ENCODE peak calls at places on chromosomes 12 and 14, in four cellular contexts. P is endothelial cell, Y is type B pancreatic cell, V is RWPE1. L is an unnamed sample.

GRCh38 chr12:2528001-2528400 is 266.8 kb upstream of the FKBP4 start:
- DNase-seq in V (no peak), P (no peak), Y (no peak), L (no peak)

GRCh38 chr12:95351745-95352144 is 122.2 kb upstream of the METAP2 start:
- DNase-seq in V (no peak), P (no peak), Y (no peak), L (peak)

GRCh38 chr12:113066806-113067400 is 10.4 kb downstream of the DTX1 start:
- DNase-seq in Y (no peak), V (no peak), P (no peak), L (no peak)

GRCh38 chr12:95623554-95624170 is 72.4 kb upstream of the USP44 start:
- DNase-seq in V (peak), Y (no peak), P (peak), L (peak)

GRCh38 chr12:96194901-96195844 is 998 bp downstream of the ELK3 start:
- DNase-seq in Y (no peak), P (no peak), V (peak), L (peak)

GRCh38 chr12:49580572-49581535 is 12.9 kb upstream of the MCRS1 start:
- DNase-seq in Y (peak), V (peak), P (peak), L (peak)

GRCh38 chr12:6201199-6201608 is 1.0 kb downstream of the CD9 start:
- DNase-seq in V (peak), P (no peak), Y (no peak), L (no peak)

GRCh38 chr14:26984318-26985177 is 386.7 kb upstream of the NOVA1 start:
- DNase-seq in P (peak), Y (no peak), V (peak), L (peak)

GRCh38 chr14:69543341-69544249 is 31.1 kb downstream of the CCDC177 start:
- DNase-seq in Y (no peak), P (peak), V (peak), L (peak)

GRCh38 chr12:76266797-76267196 is 81.4 kb downstream of the BBS10 start:
- DNase-seq in P (no peak), Y (no peak), V (peak), L (peak)

GRCh38 chr12:62319058-62319457 is 58.9 kb downstream of the USP15 start:
- DNase-seq in P (no peak), V (no peak), Y (no peak), L (no peak)

GRCh38 chr14:78107171-78107570 is 63.0 kb upstream of the NRXN3 start:
- DNase-seq in Y (no peak), V (no peak), P (no peak), L (no peak)

GRCh38 chr12:110170535-110171185 is 46.5 kb downstream of the IFT81 start:
- DNase-seq in Y (no peak), P (no peak), V (no peak), L (peak)

GRCh38 chr12:77923882-77924281 is 93.2 kb downstream of the NAV3 start:
- DNase-seq in V (no peak), Y (no peak), P (no peak), L (no peak)

GRCh38 chr12:79676579-79676978 is 14.2 kb downstream of the PAWR start:
- DNase-seq in P (no peak), Y (no peak), V (no peak), L (no peak)

GRCh38 chr12:132218915-132219314 is 74.7 kb downstream of the NOC4L start:
- DNase-seq in Y (no peak), P (peak), V (no peak), L (peak)

GRCh38 chr14:99427632-99428315 is 52.9 kb downstream of the SETD3 start:
- DNase-seq in V (no peak), P (no peak), Y (no peak), L (no peak)

GRCh38 chr14:23454445-23454856 is 15.1 kb upstream of the NGDN start:
- DNase-seq in P (peak), Y (no peak), V (peak), L (no peak)

GRCh38 chr12:34388636-34389377 is 366.5 kb downstream of the ALG10 start:
- DNase-seq in V (no peak), P (no peak), Y (no peak), L (no peak)

GRCh38 chr12:46402861-46403731 is 30.5 kb upstream of the SLC38A2 start:
- DNase-seq in Y (no peak), P (no peak), V (no peak), L (peak)

GRCh38 chr12:83823386-83824045 is 1089.1 kb downstream of the SLC6A15 start:
- DNase-seq in P (peak), Y (no peak), V (no peak), L (peak)

GRCh38 chr12:45076417-45077031 is 25.6 kb upstream of the DBX2 start:
- DNase-seq in V (no peak), P (no peak), Y (no peak), L (no peak)

GRCh38 chr14:50363734-50364113 is 33.0 kb downstream of the CDKL1 start:
- DNase-seq in Y (no peak), P (no peak), V (no peak), L (peak)

GRCh38 chr14:23530360-23531055 is 21.1 kb downstream of the ZFHX2 start:
- DNase-seq in P (no peak), Y (no peak), V (no peak), L (no peak)

GRCh38 chr14:36105401-36105800 is 71.1 kb downstream of the PTCSC3 start:
- DNase-seq in P (peak), V (peak), Y (no peak), L (no peak)

GRCh38 chr12:50971946-50972345 is 19.6 kb downstream of the HIGD1C start:
- DNase-seq in V (no peak), Y (no peak), P (no peak), L (peak)

GRCh38 chr12:32437095-32437515 is 37.7 kb downstream of the FGD4 start:
- DNase-seq in P (no peak), Y (no peak), V (peak), L (peak)

GRCh38 chr14:50335389-50335788 is 23.3 kb downstream of the DMAC2L start:
- DNase-seq in P (peak), Y (no peak), V (no peak), L (peak)

GRCh38 chr14:76654573-76654955 is 106.7 kb upstream of the VASH1 start:
- DNase-seq in P (no peak), V (peak), Y (no peak), L (no peak)

GRCh38 chr12:105051981-105052380 is 32.3 kb downstream of the ALDH1L2 start:
- DNase-seq in V (no peak), Y (no peak), P (no peak), L (no peak)

GRCh38 chr12:110266980-110267620 is 13.9 kb upstream of the ATP2A2 start:
- DNase-seq in Y (no peak), P (no peak), V (no peak), L (peak)

GRCh38 chr12:92786045-92786444 is 83.3 kb downstream of the PLEKHG7 start:
- DNase-seq in V (no peak), Y (no peak), P (no peak), L (peak)

GRCh38 chr14:63759454-63759853 is 31.6 kb upstream of the SGPP1 start:
- DNase-seq in Y (no peak), V (no peak), P (no peak), L (peak)

GRCh38 chr12:90958995-90959394 is 4.0 kb upstream of the CCER1 start:
- DNase-seq in Y (no peak), V (no peak), P (no peak), L (peak)

GRCh38 chr14:61178226-61179060 is 102.7 kb downstream of the TMEM30B start:
- DNase-seq in V (peak), Y (no peak), P (no peak), L (peak)

GRCh38 chr12:30977124-30977523 is 50.6 kb downstream of the TSPAN11 start:
- DNase-seq in P (no peak), Y (no peak), V (no peak), L (no peak)

DNA sequence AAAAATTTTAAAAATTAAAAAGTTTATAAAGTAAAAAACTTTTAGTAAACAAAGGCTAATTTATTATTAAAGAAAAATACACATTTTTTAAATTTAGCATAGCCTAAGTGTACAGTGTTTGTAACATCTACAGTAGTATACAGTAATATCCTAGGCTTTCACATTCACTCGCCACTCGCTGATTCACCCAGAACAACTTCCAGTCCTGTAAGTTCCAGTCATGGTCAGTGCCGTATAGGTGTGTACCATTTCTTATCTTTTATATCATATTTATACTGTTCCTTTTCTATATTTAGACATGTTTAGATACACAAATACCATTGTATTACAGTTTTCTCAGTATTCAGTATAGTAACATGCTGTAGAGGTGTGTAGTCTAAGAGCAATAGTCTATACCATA is 28.9 kb downstream of the HEATR5A start:
- DNase-seq in P (no peak), Y (no peak), V (no peak), L (no peak)
- TF ChIP-seq CTCF in P (no peak), Y (no peak), V (no peak), L (no peak)

GRCh38 chr14:90999299-90999698 is 61.1 kb downstream of the RPS6KA5 start:
- DNase-seq in V (no peak), Y (no peak), P (no peak), L (no peak)
- TF ChIP-seq CTCF in V (no peak), Y (no peak), P (no peak), L (no peak)

GRCh38 chr14:81066672-81067071 is 111.3 kb downstream of the TSHR start:
- DNase-seq in P (no peak), Y (no peak), V (no peak), L (no peak)

GRCh38 chr14:81062380-81062779 is 107.0 kb downstream of the TSHR start:
- DNase-seq in Y (no peak), V (no peak), P (no peak), L (no peak)

GRCh38 chr14:81067156-81067555 is 111.7 kb downstream of the TSHR start:
- DNase-seq in P (no peak), Y (no peak), V (no peak), L (no peak)

GRCh38 chr14:81068384-81068783 is 113.0 kb downstream of the TSHR start:
- DNase-seq in V (no peak), Y (no peak), P (no peak), L (no peak)

GRCh38 chr14:81062816-81063215 is 107.4 kb downstream of the TSHR start:
- DNase-seq in V (no peak), P (peak), Y (no peak), L (peak)
- TF ChIP-seq CTCF in V (no peak), P (no peak), Y (peak), L (peak)

GRCh38 chr14:21256539-21257394 is 12.5 kb downstream of the HNRNPC start:
- DNase-seq in V (no peak), P (no peak), Y (no peak), L (no peak)
- TF ChIP-seq CTCF in V (no peak), P (no peak), Y (no peak), L (no peak)

DNA sequence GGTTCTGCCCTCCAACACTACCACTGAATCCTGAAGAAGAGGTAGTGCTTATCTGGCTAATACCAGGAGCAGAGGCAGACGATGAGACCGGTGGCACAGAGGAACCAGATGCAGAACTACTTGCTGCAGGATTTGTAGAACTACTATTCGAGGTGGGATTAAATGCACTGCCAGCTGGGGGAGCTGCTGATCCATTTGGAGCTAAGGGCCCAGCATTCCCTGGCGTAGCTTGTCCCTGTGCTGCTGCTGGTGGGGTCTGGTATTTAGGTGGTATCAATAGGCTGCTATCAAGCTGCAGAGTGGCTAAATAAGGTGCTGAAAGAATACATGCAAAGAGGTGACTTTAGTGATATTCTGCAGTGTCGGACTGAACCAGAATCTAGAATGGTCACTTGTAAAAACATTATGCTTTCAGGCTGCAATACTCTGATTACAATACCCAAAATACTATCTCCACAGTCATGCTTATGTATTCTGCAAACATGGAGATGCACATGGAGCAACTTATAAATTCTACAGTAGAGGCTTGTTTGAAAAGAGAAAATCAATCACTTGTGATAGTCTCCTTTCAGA is 294.2 kb downstream of the MED13L start:
- DNase-seq in P (peak), Y (no peak), V (no peak), L (no peak)
- TF ChIP-seq CTCF in P (peak), Y (peak), V (peak), L (peak)

GRCh38 chr12:65074932-65075331 is 46.2 kb downstream of the WIF1 start:
- DNase-seq in Y (no peak), P (no peak), V (peak), L (no peak)
- TF ChIP-seq CTCF in Y (no peak), P (no peak), V (no peak), L (no peak)

GRCh38 chr12:59645242-59645641 is 49.4 kb downstream of the SLC16A7 start:
- DNase-seq in P (no peak), V (no peak), Y (no peak), L (no peak)
- TF ChIP-seq CTCF in P (no peak), V (no peak), Y (peak), L (no peak)

GRCh38 chr12:4858385-4858784 is 51.3 kb upstream of the KCNA1 start:
- DNase-seq in P (peak), Y (no peak), V (no peak), L (no peak)
- TF ChIP-seq CTCF in P (no peak), Y (no peak), V (no peak), L (no peak)

GRCh38 chr14:95872777-95873176 is 3.9 kb upstream of the TUNAR start:
- DNase-seq in Y (no peak), V (no peak), P (no peak), L (no peak)

GRCh38 chr14:95871531-95871930 is 5.1 kb upstream of the TUNAR start:
- DNase-seq in Y (peak), V (no peak), P (no peak), L (no peak)

GRCh38 chr14:95875831-95876768 is 532 bp upstream of the TUNAR start:
- DNase-seq in Y (no peak), V (no peak), P (peak), L (no peak)

GRCh38 chr14:95877633-95878032 is 1.0 kb downstream of the TUNAR start:
- DNase-seq in P (no peak), Y (no peak), V (no peak), L (no peak)

GRCh38 chr14:95876769-95877490 is at the start of gene TUNAR:
- DNase-seq in P (peak), V (no peak), Y (no peak), L (no peak)
- TF ChIP-seq CTCF in P (peak), V (no peak), Y (no peak), L (no peak)